ENCODE peak calls at places on chromosomes 7 and 10, in ten cellular contexts. One of them, this sample, is unnamed.

GRCh38 chr10:36393800-36394199 is 731.6 kb upstream of the ANKRD30A start:
- DNase-seq in NAMALWA: no peak
- DNase-seq in DMS79 treated with DMSO at 0.1 percent for 48 hours: no peak
- DNase-seq in nephron progenitor cell: no peak
- DNase-seq in stimulated activated CD4-positive, alpha-beta T cell treated with anti-CD3 and anti-CD28 coated beads, Interleukin-1b, Interleukin-23, amount 100 ng/mL, for 48 hours: no peak
- DNase-seq in activated naive CD4-positive, alpha-beta T cell: no peak
- DNase-seq in fibroblast of mammary gland: peak; percentile 16
- DNase-seq in IMR-90: no peak
- DNase-seq in NCI-H1417: no peak
- DNase-seq in fibroblast of lung: peak; percentile 23
- DNase-seq in this sample: peak; percentile 4

GRCh38 chr7:118467381-118467780 is 242.9 kb downstream of the ANKRD7 start:
- DNase-seq in NAMALWA: no peak
- DNase-seq in DMS79 treated with DMSO at 0.1 percent for 48 hours: no peak
- DNase-seq in nephron progenitor cell: no peak
- DNase-seq in stimulated activated CD4-positive, alpha-beta T cell treated with anti-CD3 and anti-CD28 coated beads, Interleukin-1b, Interleukin-23, amount 100 ng/mL, for 48 hours: no peak
- DNase-seq in activated naive CD4-positive, alpha-beta T cell: no peak
- DNase-seq in fibroblast of mammary gland: no peak
- DNase-seq in IMR-90: no peak
- DNase-seq in NCI-H1417: no peak
- DNase-seq in fibroblast of lung: no peak
- DNase-seq in this sample: no peak

GRCh38 chr10:100345570-100346330 is 1.3 kb upstream of the SCD start:
- DNase-seq in NAMALWA: no peak
- DNase-seq in DMS79 treated with DMSO at 0.1 percent for 48 hours: no peak
- DNase-seq in nephron progenitor cell: no peak
- DNase-seq in stimulated activated CD4-positive, alpha-beta T cell treated with anti-CD3 and anti-CD28 coated beads, Interleukin-1b, Interleukin-23, amount 100 ng/mL, for 48 hours: no peak
- DNase-seq in activated naive CD4-positive, alpha-beta T cell: no peak
- DNase-seq in fibroblast of mammary gland: peak; percentile 91
- DNase-seq in IMR-90: peak; percentile 74
- DNase-seq in NCI-H1417: peak; percentile 35
- DNase-seq in fibroblast of lung: peak; percentile 64
- DNase-seq in this sample: no peak

GRCh38 chr10:99758241-99758891 is 24.1 kb upstream of the ABCC2 start:
- DNase-seq in NAMALWA: no peak
- DNase-seq in DMS79 treated with DMSO at 0.1 percent for 48 hours: no peak
- DNase-seq in nephron progenitor cell: no peak
- DNase-seq in stimulated activated CD4-positive, alpha-beta T cell treated with anti-CD3 and anti-CD28 coated beads, Interleukin-1b, Interleukin-23, amount 100 ng/mL, for 48 hours: no peak
- DNase-seq in activated naive CD4-positive, alpha-beta T cell: no peak
- DNase-seq in fibroblast of mammary gland: peak; percentile 70
- DNase-seq in IMR-90: peak; percentile 49
- DNase-seq in NCI-H1417: no peak
- DNase-seq in fibroblast of lung: peak; percentile 46
- DNase-seq in this sample: no peak

GRCh38 chr7:55400191-55400590 is 35.1 kb downstream of the LANCL2 start:
- DNase-seq in NAMALWA: no peak
- DNase-seq in DMS79 treated with DMSO at 0.1 percent for 48 hours: no peak
- DNase-seq in nephron progenitor cell: no peak
- DNase-seq in stimulated activated CD4-positive, alpha-beta T cell treated with anti-CD3 and anti-CD28 coated beads, Interleukin-1b, Interleukin-23, amount 100 ng/mL, for 48 hours: no peak
- DNase-seq in activated naive CD4-positive, alpha-beta T cell: no peak
- DNase-seq in fibroblast of mammary gland: no peak
- DNase-seq in IMR-90: peak; percentile 64
- DNase-seq in NCI-H1417: no peak
- DNase-seq in fibroblast of lung: peak; percentile 37
- DNase-seq in this sample: no peak

GRCh38 chr10:110429301-110429700 is 68.4 kb upstream of the DUSP5 start:
- DNase-seq in NAMALWA: no peak
- DNase-seq in DMS79 treated with DMSO at 0.1 percent for 48 hours: no peak
- DNase-seq in nephron progenitor cell: no peak
- DNase-seq in stimulated activated CD4-positive, alpha-beta T cell treated with anti-CD3 and anti-CD28 coated beads, Interleukin-1b, Interleukin-23, amount 100 ng/mL, for 48 hours: peak; percentile 35
- DNase-seq in activated naive CD4-positive, alpha-beta T cell: no peak
- DNase-seq in fibroblast of mammary gland: peak; percentile 62
- DNase-seq in IMR-90: peak; percentile 40
- DNase-seq in NCI-H1417: no peak
- DNase-seq in fibroblast of lung: no peak
- DNase-seq in this sample: no peak

GRCh38 chr10:97081621-97082235 is 104.0 kb downstream of the SLIT1 start:
- DNase-seq in NAMALWA: peak; percentile 77
- DNase-seq in DMS79 treated with DMSO at 0.1 percent for 48 hours: no peak
- DNase-seq in nephron progenitor cell: peak; percentile 93
- DNase-seq in stimulated activated CD4-positive, alpha-beta T cell treated with anti-CD3 and anti-CD28 coated beads, Interleukin-1b, Interleukin-23, amount 100 ng/mL, for 48 hours: peak; percentile 48
- DNase-seq in activated naive CD4-positive, alpha-beta T cell: no peak
- DNase-seq in fibroblast of mammary gland: peak; percentile 55
- DNase-seq in IMR-90: peak; percentile 50
- DNase-seq in NCI-H1417: no peak
- DNase-seq in fibroblast of lung: peak; percentile 59
- DNase-seq in this sample: peak; percentile 39

GRCh38 chr7:18855796-18856195 is 261.6 kb downstream of the TWIST1 start:
- DNase-seq in NAMALWA: no peak
- DNase-seq in DMS79 treated with DMSO at 0.1 percent for 48 hours: no peak
- DNase-seq in nephron progenitor cell: no peak
- DNase-seq in stimulated activated CD4-positive, alpha-beta T cell treated with anti-CD3 and anti-CD28 coated beads, Interleukin-1b, Interleukin-23, amount 100 ng/mL, for 48 hours: no peak
- DNase-seq in activated naive CD4-positive, alpha-beta T cell: no peak
- DNase-seq in fibroblast of mammary gland: peak; percentile 65
- DNase-seq in IMR-90: peak; percentile 27
- DNase-seq in NCI-H1417: peak; percentile 11
- DNase-seq in fibroblast of lung: peak; percentile 26
- DNase-seq in this sample: no peak

GRCh38 chr10:8034666-8035640 is 19.5 kb upstream of the GATA3 start:
- DNase-seq in NAMALWA: peak; percentile 9
- DNase-seq in DMS79 treated with DMSO at 0.1 percent for 48 hours: peak; percentile 4
- DNase-seq in nephron progenitor cell: peak; percentile 26
- DNase-seq in stimulated activated CD4-positive, alpha-beta T cell treated with anti-CD3 and anti-CD28 coated beads, Interleukin-1b, Interleukin-23, amount 100 ng/mL, for 48 hours: no peak
- DNase-seq in activated naive CD4-positive, alpha-beta T cell: no peak
- DNase-seq in fibroblast of mammary gland: no peak
- DNase-seq in IMR-90: no peak
- DNase-seq in NCI-H1417: no peak
- DNase-seq in fibroblast of lung: no peak
- DNase-seq in this sample: no peak

GRCh38 chr7:76386691-76387260 is 22.7 kb downstream of the SSC4D start:
- DNase-seq in NAMALWA: no peak
- DNase-seq in DMS79 treated with DMSO at 0.1 percent for 48 hours: no peak
- DNase-seq in nephron progenitor cell: no peak
- DNase-seq in stimulated activated CD4-positive, alpha-beta T cell treated with anti-CD3 and anti-CD28 coated beads, Interleukin-1b, Interleukin-23, amount 100 ng/mL, for 48 hours: no peak
- DNase-seq in activated naive CD4-positive, alpha-beta T cell: no peak
- DNase-seq in fibroblast of mammary gland: peak; percentile 81
- DNase-seq in IMR-90: peak; percentile 54
- DNase-seq in NCI-H1417: no peak
- DNase-seq in fibroblast of lung: no peak
- DNase-seq in this sample: no peak

GRCh38 chr7:142777318-142777717 is 6.5 kb downstream of the PRSS2 start:
- DNase-seq in NAMALWA: no peak
- DNase-seq in DMS79 treated with DMSO at 0.1 percent for 48 hours: no peak
- DNase-seq in nephron progenitor cell: no peak
- DNase-seq in stimulated activated CD4-positive, alpha-beta T cell treated with anti-CD3 and anti-CD28 coated beads, Interleukin-1b, Interleukin-23, amount 100 ng/mL, for 48 hours: no peak
- DNase-seq in activated naive CD4-positive, alpha-beta T cell: no peak
- DNase-seq in fibroblast of mammary gland: no peak
- DNase-seq in IMR-90: no peak
- DNase-seq in NCI-H1417: no peak
- DNase-seq in fibroblast of lung: no peak
- DNase-seq in this sample: no peak

GRCh38 chr10:34931216-34931615 is 116.1 kb upstream of the PARD3 start:
- DNase-seq in NAMALWA: no peak
- DNase-seq in DMS79 treated with DMSO at 0.1 percent for 48 hours: no peak
- DNase-seq in nephron progenitor cell: no peak
- DNase-seq in stimulated activated CD4-positive, alpha-beta T cell treated with anti-CD3 and anti-CD28 coated beads, Interleukin-1b, Interleukin-23, amount 100 ng/mL, for 48 hours: no peak
- DNase-seq in activated naive CD4-positive, alpha-beta T cell: no peak
- DNase-seq in fibroblast of mammary gland: no peak
- DNase-seq in IMR-90: no peak
- DNase-seq in NCI-H1417: no peak
- DNase-seq in fibroblast of lung: no peak
- DNase-seq in this sample: no peak

GRCh38 chr10:22573820-22574569 is 140.4 kb downstream of the PIP4K2A start:
- DNase-seq in NAMALWA: peak; percentile 36
- DNase-seq in DMS79 treated with DMSO at 0.1 percent for 48 hours: no peak
- DNase-seq in nephron progenitor cell: no peak
- DNase-seq in stimulated activated CD4-positive, alpha-beta T cell treated with anti-CD3 and anti-CD28 coated beads, Interleukin-1b, Interleukin-23, amount 100 ng/mL, for 48 hours: no peak
- DNase-seq in activated naive CD4-positive, alpha-beta T cell: no peak
- DNase-seq in fibroblast of mammary gland: peak; percentile 52
- DNase-seq in IMR-90: peak; percentile 41
- DNase-seq in NCI-H1417: peak; percentile 20
- DNase-seq in fibroblast of lung: peak; percentile 58
- DNase-seq in this sample: no peak

GRCh38 chr7:30349170-30349569 is 64.8 kb downstream of the ZNRF2 start:
- DNase-seq in NAMALWA: no peak
- DNase-seq in DMS79 treated with DMSO at 0.1 percent for 48 hours: peak; percentile 12
- DNase-seq in nephron progenitor cell: no peak
- DNase-seq in stimulated activated CD4-positive, alpha-beta T cell treated with anti-CD3 and anti-CD28 coated beads, Interleukin-1b, Interleukin-23, amount 100 ng/mL, for 48 hours: no peak
- DNase-seq in activated naive CD4-positive, alpha-beta T cell: no peak
- DNase-seq in fibroblast of mammary gland: no peak
- DNase-seq in IMR-90: no peak
- DNase-seq in NCI-H1417: no peak
- DNase-seq in fibroblast of lung: no peak
- DNase-seq in this sample: no peak

GRCh38 chr10:72322280-72323058 is 32.2 kb downstream of the DNAJB12 start:
- DNase-seq in NAMALWA: no peak
- DNase-seq in DMS79 treated with DMSO at 0.1 percent for 48 hours: no peak
- DNase-seq in nephron progenitor cell: no peak
- DNase-seq in stimulated activated CD4-positive, alpha-beta T cell treated with anti-CD3 and anti-CD28 coated beads, Interleukin-1b, Interleukin-23, amount 100 ng/mL, for 48 hours: peak; percentile 68
- DNase-seq in activated naive CD4-positive, alpha-beta T cell: no peak
- DNase-seq in fibroblast of mammary gland: no peak
- DNase-seq in IMR-90: no peak
- DNase-seq in NCI-H1417: no peak
- DNase-seq in fibroblast of lung: no peak
- DNase-seq in this sample: peak; percentile 94

GRCh38 chr7:117074378-117074777 is 121.1 kb downstream of the ST7 start:
- DNase-seq in NAMALWA: no peak
- DNase-seq in DMS79 treated with DMSO at 0.1 percent for 48 hours: no peak
- DNase-seq in nephron progenitor cell: no peak
- DNase-seq in stimulated activated CD4-positive, alpha-beta T cell treated with anti-CD3 and anti-CD28 coated beads, Interleukin-1b, Interleukin-23, amount 100 ng/mL, for 48 hours: no peak
- DNase-seq in activated naive CD4-positive, alpha-beta T cell: no peak
- DNase-seq in fibroblast of mammary gland: no peak
- DNase-seq in IMR-90: no peak
- DNase-seq in NCI-H1417: no peak
- DNase-seq in fibroblast of lung: no peak
- DNase-seq in this sample: no peak

GRCh38 chr10:123748711-123749110 is 82.6 kb downstream of the GPR26 start:
- DNase-seq in NAMALWA: no peak
- DNase-seq in DMS79 treated with DMSO at 0.1 percent for 48 hours: peak; percentile 24
- DNase-seq in nephron progenitor cell: peak; percentile 44
- DNase-seq in stimulated activated CD4-positive, alpha-beta T cell treated with anti-CD3 and anti-CD28 coated beads, Interleukin-1b, Interleukin-23, amount 100 ng/mL, for 48 hours: no peak
- DNase-seq in activated naive CD4-positive, alpha-beta T cell: no peak
- DNase-seq in fibroblast of mammary gland: no peak
- DNase-seq in IMR-90: no peak
- DNase-seq in NCI-H1417: no peak
- DNase-seq in fibroblast of lung: no peak
- DNase-seq in this sample: no peak

GRCh38 chr10:122551450-122551849 is 9.1 kb upstream of the DMBT1 start:
- DNase-seq in NAMALWA: peak; percentile 13
- DNase-seq in DMS79 treated with DMSO at 0.1 percent for 48 hours: no peak
- DNase-seq in nephron progenitor cell: no peak
- DNase-seq in stimulated activated CD4-positive, alpha-beta T cell treated with anti-CD3 and anti-CD28 coated beads, Interleukin-1b, Interleukin-23, amount 100 ng/mL, for 48 hours: peak; percentile 62
- DNase-seq in activated naive CD4-positive, alpha-beta T cell: no peak
- DNase-seq in fibroblast of mammary gland: no peak
- DNase-seq in IMR-90: no peak
- DNase-seq in NCI-H1417: no peak
- DNase-seq in fibroblast of lung: no peak
- DNase-seq in this sample: no peak

GRCh38 chr10:74542077-74542476 is 284.3 kb upstream of the KAT6B start:
- DNase-seq in NAMALWA: no peak
- DNase-seq in DMS79 treated with DMSO at 0.1 percent for 48 hours: no peak
- DNase-seq in nephron progenitor cell: no peak
- DNase-seq in stimulated activated CD4-positive, alpha-beta T cell treated with anti-CD3 and anti-CD28 coated beads, Interleukin-1b, Interleukin-23, amount 100 ng/mL, for 48 hours: no peak
- DNase-seq in activated naive CD4-positive, alpha-beta T cell: no peak
- DNase-seq in fibroblast of mammary gland: peak; percentile 90
- DNase-seq in IMR-90: peak; percentile 93
- DNase-seq in NCI-H1417: no peak
- DNase-seq in fibroblast of lung: peak; percentile 97
- DNase-seq in this sample: peak; percentile 21

GRCh38 chr7:17434191-17434590 is 135.7 kb downstream of the AHR start:
- DNase-seq in NAMALWA: no peak
- DNase-seq in DMS79 treated with DMSO at 0.1 percent for 48 hours: no peak
- DNase-seq in nephron progenitor cell: no peak
- DNase-seq in stimulated activated CD4-positive, alpha-beta T cell treated with anti-CD3 and anti-CD28 coated beads, Interleukin-1b, Interleukin-23, amount 100 ng/mL, for 48 hours: no peak
- DNase-seq in activated naive CD4-positive, alpha-beta T cell: no peak
- DNase-seq in fibroblast of mammary gland: no peak
- DNase-seq in IMR-90: no peak
- DNase-seq in NCI-H1417: no peak
- DNase-seq in fibroblast of lung: no peak
- DNase-seq in this sample: no peak

GRCh38 chr10:133226251-133226808 is 3.7 kb upstream of the UTF1 start:
- DNase-seq in NAMALWA: no peak
- DNase-seq in DMS79 treated with DMSO at 0.1 percent for 48 hours: no peak
- DNase-seq in nephron progenitor cell: no peak
- DNase-seq in stimulated activated CD4-positive, alpha-beta T cell treated with anti-CD3 and anti-CD28 coated beads, Interleukin-1b, Interleukin-23, amount 100 ng/mL, for 48 hours: no peak
- DNase-seq in activated naive CD4-positive, alpha-beta T cell: no peak
- DNase-seq in fibroblast of mammary gland: no peak
- DNase-seq in IMR-90: no peak
- DNase-seq in NCI-H1417: no peak
- DNase-seq in fibroblast of lung: no peak
- DNase-seq in this sample: no peak

GRCh38 chr7:42082144-42082543 is 154.9 kb downstream of the GLI3 start:
- DNase-seq in NAMALWA: no peak
- DNase-seq in DMS79 treated with DMSO at 0.1 percent for 48 hours: no peak
- DNase-seq in nephron progenitor cell: no peak
- DNase-seq in stimulated activated CD4-positive, alpha-beta T cell treated with anti-CD3 and anti-CD28 coated beads, Interleukin-1b, Interleukin-23, amount 100 ng/mL, for 48 hours: no peak
- DNase-seq in activated naive CD4-positive, alpha-beta T cell: no peak
- DNase-seq in fibroblast of mammary gland: peak; percentile 84
- DNase-seq in IMR-90: peak; percentile 84
- DNase-seq in NCI-H1417: no peak
- DNase-seq in fibroblast of lung: peak; percentile 47
- DNase-seq in this sample: no peak

GRCh38 chr10:23095966-23096813 is 811 bp downstream of the MSRB2 start:
- DNase-seq in NAMALWA: peak; percentile 59
- DNase-seq in DMS79 treated with DMSO at 0.1 percent for 48 hours: peak; percentile 16
- DNase-seq in nephron progenitor cell: peak; percentile 37
- DNase-seq in stimulated activated CD4-positive, alpha-beta T cell treated with anti-CD3 and anti-CD28 coated beads, Interleukin-1b, Interleukin-23, amount 100 ng/mL, for 48 hours: peak; percentile 16
- DNase-seq in activated naive CD4-positive, alpha-beta T cell: no peak
- DNase-seq in fibroblast of mammary gland: peak; percentile 76
- DNase-seq in IMR-90: peak; percentile 58
- DNase-seq in NCI-H1417: peak; percentile 45
- DNase-seq in fibroblast of lung: peak; percentile 75
- DNase-seq in this sample: peak; percentile 60

GRCh38 chr10:96470108-96470743 is 43.5 kb downstream of the TLL2 start:
- DNase-seq in NAMALWA: peak; percentile 76
- DNase-seq in DMS79 treated with DMSO at 0.1 percent for 48 hours: no peak
- DNase-seq in nephron progenitor cell: peak; percentile 43
- DNase-seq in stimulated activated CD4-positive, alpha-beta T cell treated with anti-CD3 and anti-CD28 coated beads, Interleukin-1b, Interleukin-23, amount 100 ng/mL, for 48 hours: peak; percentile 28
- DNase-seq in activated naive CD4-positive, alpha-beta T cell: no peak
- DNase-seq in fibroblast of mammary gland: peak; percentile 35
- DNase-seq in IMR-90: peak; percentile 25
- DNase-seq in NCI-H1417: peak; percentile 27
- DNase-seq in fibroblast of lung: peak; percentile 22
- DNase-seq in this sample: no peak

GRCh38 chr10:98400482-98400881 is 14.5 kb downstream of the PYROXD2 start:
- DNase-seq in NAMALWA: no peak
- DNase-seq in DMS79 treated with DMSO at 0.1 percent for 48 hours: no peak
- DNase-seq in nephron progenitor cell: no peak
- DNase-seq in stimulated activated CD4-positive, alpha-beta T cell treated with anti-CD3 and anti-CD28 coated beads, Interleukin-1b, Interleukin-23, amount 100 ng/mL, for 48 hours: peak; percentile 42
- DNase-seq in activated naive CD4-positive, alpha-beta T cell: no peak
- DNase-seq in fibroblast of mammary gland: peak; percentile 37
- DNase-seq in IMR-90: peak; percentile 18
- DNase-seq in NCI-H1417: no peak
- DNase-seq in fibroblast of lung: peak; percentile 41
- DNase-seq in this sample: no peak

GRCh38 chr7:159105845-159106614 is 38.6 kb downstream of the VIPR2 start:
- DNase-seq in NAMALWA: no peak
- DNase-seq in DMS79 treated with DMSO at 0.1 percent for 48 hours: no peak
- DNase-seq in nephron progenitor cell: no peak
- DNase-seq in stimulated activated CD4-positive, alpha-beta T cell treated with anti-CD3 and anti-CD28 coated beads, Interleukin-1b, Interleukin-23, amount 100 ng/mL, for 48 hours: no peak
- DNase-seq in activated naive CD4-positive, alpha-beta T cell: no peak
- DNase-seq in fibroblast of mammary gland: no peak
- DNase-seq in IMR-90: no peak
- DNase-seq in NCI-H1417: no peak
- DNase-seq in fibroblast of lung: no peak
- DNase-seq in this sample: no peak

GRCh38 chr7:35499226-35499625 is 195.7 kb downstream of the HERPUD2 start:
- DNase-seq in NAMALWA: no peak
- DNase-seq in DMS79 treated with DMSO at 0.1 percent for 48 hours: no peak
- DNase-seq in nephron progenitor cell: no peak
- DNase-seq in stimulated activated CD4-positive, alpha-beta T cell treated with anti-CD3 and anti-CD28 coated beads, Interleukin-1b, Interleukin-23, amount 100 ng/mL, for 48 hours: no peak
- DNase-seq in activated naive CD4-positive, alpha-beta T cell: no peak
- DNase-seq in fibroblast of mammary gland: no peak
- DNase-seq in IMR-90: no peak
- DNase-seq in NCI-H1417: no peak
- DNase-seq in fibroblast of lung: no peak
- DNase-seq in this sample: no peak

This sample was measured in foreskin keratinocyte.